ENCODE peak calls at places on chromosomes 13 and 19, in seven cellular contexts. One of them, this sample, is unnamed.
A peak's percentile ranks its signal among the peaks of the same experiment; 100 is the strongest.

GRCh38 chr19:49132974-49133609 is 13.7 kb downstream of the PPFIA3 start:
- DNase-seq in central memory CD4-positive, alpha-beta T cell: no peak
- DNase-seq in HS-5: no peak
- DNase-seq in stimulated activated CD4-positive, alpha-beta T cell treated with anti-CD3 and anti-CD28 coated beads, TNF-alpha, amount 100 ng/mL, for 48 hours: no peak
- DNase-seq in AG10803: no peak
- DNase-seq in AG08395: no peak
- DNase-seq in GM13977: no peak
- DNase-seq in this sample: no peak

GRCh38 chr19:8452446-8453123 is 7.8 kb downstream of the HNRNPM start:
- DNase-seq in GM13977: no peak
- DNase-seq in central memory CD4-positive, alpha-beta T cell: no peak
- DNase-seq in AG10803: no peak
- DNase-seq in stimulated activated CD4-positive, alpha-beta T cell treated with anti-CD3 and anti-CD28 coated beads, TNF-alpha, amount 100 ng/mL, for 48 hours: no peak
- DNase-seq in AG08395: no peak
- DNase-seq in HS-5: no peak
- DNase-seq in this sample: no peak

GRCh38 chr13:33218020-33218419 is 67.5 kb downstream of the STARD13 start:
- DNase-seq in stimulated activated CD4-positive, alpha-beta T cell treated with anti-CD3 and anti-CD28 coated beads, TNF-alpha, amount 100 ng/mL, for 48 hours: no peak
- DNase-seq in AG08395: no peak
- DNase-seq in central memory CD4-positive, alpha-beta T cell: no peak
- DNase-seq in AG10803: peak; percentile 73
- DNase-seq in GM13977: no peak
- DNase-seq in HS-5: no peak
- DNase-seq in this sample: no peak

GRCh38 chr19:51689751-51690358 is 3.3 kb upstream of the SPACA6 start:
- DNase-seq in HS-5: no peak
- DNase-seq in AG08395: no peak
- DNase-seq in AG10803: peak; percentile 35
- DNase-seq in stimulated activated CD4-positive, alpha-beta T cell treated with anti-CD3 and anti-CD28 coated beads, TNF-alpha, amount 100 ng/mL, for 48 hours: no peak
- DNase-seq in central memory CD4-positive, alpha-beta T cell: no peak
- DNase-seq in GM13977: peak; percentile 54
- DNase-seq in this sample: no peak

GRCh38 chr19:53898680-53899341 is 10.3 kb upstream of the CACNG7 start:
- DNase-seq in GM13977: no peak
- DNase-seq in stimulated activated CD4-positive, alpha-beta T cell treated with anti-CD3 and anti-CD28 coated beads, TNF-alpha, amount 100 ng/mL, for 48 hours: no peak
- DNase-seq in central memory CD4-positive, alpha-beta T cell: no peak
- DNase-seq in AG08395: no peak
- DNase-seq in HS-5: no peak
- DNase-seq in AG10803: no peak
- DNase-seq in this sample: no peak

GRCh38 chr19:32748948-32749347 is 29.4 kb downstream of the TDRD12 start:
- DNase-seq in GM13977: no peak
- DNase-seq in HS-5: no peak
- DNase-seq in AG10803: no peak
- DNase-seq in stimulated activated CD4-positive, alpha-beta T cell treated with anti-CD3 and anti-CD28 coated beads, TNF-alpha, amount 100 ng/mL, for 48 hours: no peak
- DNase-seq in central memory CD4-positive, alpha-beta T cell: no peak
- DNase-seq in AG08395: no peak
- DNase-seq in this sample: no peak

GRCh38 chr19:4474504-4475136 is 2.5 kb downstream of the HDGFL2 start:
- DNase-seq in GM13977: peak; percentile 87
- DNase-seq in HS-5: no peak
- DNase-seq in central memory CD4-positive, alpha-beta T cell: no peak
- DNase-seq in AG10803: peak; percentile 56
- DNase-seq in stimulated activated CD4-positive, alpha-beta T cell treated with anti-CD3 and anti-CD28 coated beads, TNF-alpha, amount 100 ng/mL, for 48 hours: no peak
- DNase-seq in AG08395: peak; percentile 72
- DNase-seq in this sample: no peak

GRCh38 chr13:41008349-41008980 is 10.7 kb downstream of the ELF1 start:
- DNase-seq in HS-5: peak; percentile 40
- DNase-seq in central memory CD4-positive, alpha-beta T cell: no peak
- DNase-seq in stimulated activated CD4-positive, alpha-beta T cell treated with anti-CD3 and anti-CD28 coated beads, TNF-alpha, amount 100 ng/mL, for 48 hours: no peak
- DNase-seq in AG10803: peak; percentile 72
- DNase-seq in GM13977: no peak
- DNase-seq in AG08395: peak; percentile 31
- DNase-seq in this sample: no peak

GRCh38 chr19:29687897-29688728 is 22.9 kb downstream of the PLEKHF1 start:
- DNase-seq in AG10803: peak; percentile 84
- DNase-seq in central memory CD4-positive, alpha-beta T cell: no peak
- DNase-seq in stimulated activated CD4-positive, alpha-beta T cell treated with anti-CD3 and anti-CD28 coated beads, TNF-alpha, amount 100 ng/mL, for 48 hours: no peak
- DNase-seq in AG08395: peak; percentile 24
- DNase-seq in GM13977: no peak
- DNase-seq in HS-5: no peak
- DNase-seq in this sample: no peak

GRCh38 chr19:4577020-4577782 is 17.7 kb upstream of the SEMA6B start:
- DNase-seq in AG10803: peak; percentile 23
- DNase-seq in central memory CD4-positive, alpha-beta T cell: no peak
- DNase-seq in GM13977: no peak
- DNase-seq in HS-5: no peak
- DNase-seq in stimulated activated CD4-positive, alpha-beta T cell treated with anti-CD3 and anti-CD28 coated beads, TNF-alpha, amount 100 ng/mL, for 48 hours: no peak
- DNase-seq in AG08395: no peak
- DNase-seq in this sample: no peak

GRCh38 chr13:94093652-94094310 is 385.7 kb downstream of the DCT start:
- DNase-seq in GM13977: no peak
- DNase-seq in AG10803: peak; percentile 47
- DNase-seq in HS-5: no peak
- DNase-seq in central memory CD4-positive, alpha-beta T cell: no peak
- DNase-seq in stimulated activated CD4-positive, alpha-beta T cell treated with anti-CD3 and anti-CD28 coated beads, TNF-alpha, amount 100 ng/mL, for 48 hours: no peak
- DNase-seq in AG08395: peak; percentile 9
- DNase-seq in this sample: no peak

GRCh38 chr19:50514346-50515167 is 844 bp upstream of the ASPDH start:
- DNase-seq in AG10803: no peak
- DNase-seq in AG08395: no peak
- DNase-seq in stimulated activated CD4-positive, alpha-beta T cell treated with anti-CD3 and anti-CD28 coated beads, TNF-alpha, amount 100 ng/mL, for 48 hours: no peak
- DNase-seq in GM13977: no peak
- DNase-seq in central memory CD4-positive, alpha-beta T cell: no peak
- DNase-seq in HS-5: no peak
- DNase-seq in this sample: no peak

GRCh38 chr19:44698492-44699201 is at the start of gene CEACAM16:
- DNase-seq in stimulated activated CD4-positive, alpha-beta T cell treated with anti-CD3 and anti-CD28 coated beads, TNF-alpha, amount 100 ng/mL, for 48 hours: no peak
- DNase-seq in GM13977: no peak
- DNase-seq in HS-5: no peak
- DNase-seq in central memory CD4-positive, alpha-beta T cell: no peak
- DNase-seq in AG10803: no peak
- DNase-seq in AG08395: no peak
- DNase-seq in this sample: no peak

GRCh38 chr19:28404462-28404861 is 808.5 kb downstream of the UQCRFS1 start:
- DNase-seq in central memory CD4-positive, alpha-beta T cell: no peak
- DNase-seq in HS-5: no peak
- DNase-seq in AG10803: no peak
- DNase-seq in AG08395: no peak
- DNase-seq in stimulated activated CD4-positive, alpha-beta T cell treated with anti-CD3 and anti-CD28 coated beads, TNF-alpha, amount 100 ng/mL, for 48 hours: no peak
- DNase-seq in GM13977: no peak
- DNase-seq in this sample: no peak

This sample was measured in kidney epithelial cell.